ENCODE peak calls at places on chromosomes 7 and 10, in five cellular contexts. One of them, this sample, is unnamed.
A peak's percentile ranks its signal among the peaks of the same experiment; 100 is the strongest.

GRCh38 chr7:29511851-29512250 is 51.8 kb upstream of the PRR15 start:
- DNase-seq in K562: no peak
- DNase-seq in H1: no peak
- DNase-seq in A549: no peak
- DNase-seq in HepG2: no peak
- DNase-seq in this sample: no peak

GRCh38 chr7:42156541-42156865 is 80.5 kb downstream of the GLI3 start:
- DNase-seq in K562: no peak
- DNase-seq in H1: no peak
- DNase-seq in A549: no peak
- DNase-seq in HepG2: no peak
- DNase-seq in this sample: no peak

GRCh38 chr7:2528481-2529095 is 9.0 kb downstream of the LFNG start:
- DNase-seq in K562: no peak
- DNase-seq in H1: no peak
- DNase-seq in A549: no peak
- DNase-seq in HepG2: no peak
- DNase-seq in this sample: no peak

GRCh38 chr10:117684673-117685211 is 142.2 kb downstream of the EMX2 start:
- DNase-seq in K562: peak; percentile 19
- DNase-seq in H1: no peak
- DNase-seq in A549: no peak
- DNase-seq in HepG2: no peak
- DNase-seq in this sample: no peak

GRCh38 chr7:139159900-139160675 is 50.6 kb upstream of the ZC3HAV1 start:
- DNase-seq in K562: no peak
- DNase-seq in H1: no peak
- DNase-seq in A549: no peak
- DNase-seq in HepG2: no peak
- DNase-seq in this sample: peak; percentile 1

GRCh38 chr10:10432306-10433035 is 585.2 kb upstream of the CELF2 start:
- DNase-seq in K562: no peak
- DNase-seq in H1: no peak
- DNase-seq in A549: no peak
- DNase-seq in HepG2: no peak
- DNase-seq in this sample: no peak

GRCh38 chr10:1268856-1269255 is 212.7 kb downstream of the WDR37 start:
- DNase-seq in K562: peak; percentile 43
- DNase-seq in H1: no peak
- DNase-seq in A549: no peak
- DNase-seq in HepG2: no peak
- DNase-seq in this sample: no peak

GRCh38 chr10:133400624-133401424 is 6.9 kb downstream of the MTG1 start:
- DNase-seq in K562: no peak
- DNase-seq in H1: no peak
- DNase-seq in A549: no peak
- DNase-seq in HepG2: no peak
- DNase-seq in this sample: no peak

GRCh38 chr7:132077986-132078385 is 498.3 kb downstream of the PLXNA4 start:
- DNase-seq in K562: no peak
- DNase-seq in H1: no peak
- DNase-seq in A549: no peak
- DNase-seq in HepG2: no peak
- DNase-seq in this sample: no peak

GRCh38 chr10:65941098-65941655 is 984.7 kb upstream of the LRRTM3 start:
- DNase-seq in K562: no peak
- DNase-seq in H1: no peak
- DNase-seq in A549: no peak
- DNase-seq in HepG2: peak; percentile 2
- DNase-seq in this sample: no peak

GRCh38 chr7:50791921-50792341 is 9.2 kb upstream of the GRB10 start:
- DNase-seq in K562: no peak
- DNase-seq in H1: no peak
- DNase-seq in A549: no peak
- DNase-seq in HepG2: peak; percentile 20
- DNase-seq in this sample: no peak

GRCh38 chr10:44706745-44707144 is 204.4 kb upstream of the TMEM72 start:
- DNase-seq in K562: no peak
- DNase-seq in H1: no peak
- DNase-seq in A549: no peak
- DNase-seq in HepG2: no peak
- DNase-seq in this sample: peak; percentile 3

GRCh38 chr7:85185355-85186082 is 1.3 kb downstream of the SEMA3D start:
- DNase-seq in K562: no peak
- DNase-seq in H1: no peak
- DNase-seq in A549: peak; percentile 9
- DNase-seq in HepG2: no peak
- DNase-seq in this sample: no peak

GRCh38 chr7:31794851-31795250 is 107.8 kb downstream of the PPP1R17 start:
- DNase-seq in K562: no peak
- DNase-seq in H1: no peak
- DNase-seq in A549: no peak
- DNase-seq in HepG2: no peak
- DNase-seq in this sample: no peak

GRCh38 chr7:55463863-55464262 is 98.7 kb downstream of the LANCL2 start:
- DNase-seq in K562: no peak
- DNase-seq in H1: no peak
- DNase-seq in A549: no peak
- DNase-seq in HepG2: no peak
- DNase-seq in this sample: no peak

GRCh38 chr7:5700391-5700985 is 81.0 kb downstream of the RNF216 start:
- DNase-seq in K562: no peak
- DNase-seq in H1: no peak
- DNase-seq in A549: no peak
- DNase-seq in HepG2: no peak
- DNase-seq in this sample: no peak

GRCh38 chr7:73615886-73616285 is 8.4 kb downstream of the MLXIPL start:
- DNase-seq in K562: no peak
- DNase-seq in H1: no peak
- DNase-seq in A549: no peak
- DNase-seq in HepG2: no peak
- DNase-seq in this sample: no peak

GRCh38 chr7:116363637-116364432 is 135.7 kb upstream of the CAV2 start:
- DNase-seq in K562: no peak
- DNase-seq in H1: no peak
- DNase-seq in A549: no peak
- DNase-seq in HepG2: no peak
- DNase-seq in this sample: no peak

GRCh38 chr10:99548041-99548530 is 15.3 kb downstream of the NKX2-3 start:
- DNase-seq in K562: no peak
- DNase-seq in H1: no peak
- DNase-seq in A549: peak; percentile 75
- DNase-seq in HepG2: peak; percentile 32
- DNase-seq in this sample: peak; percentile 50

GRCh38 chr7:102469351-102469971 is 4.7 kb downstream of the LRWD1 start:
- DNase-seq in K562: no peak
- DNase-seq in H1: no peak
- DNase-seq in A549: no peak
- DNase-seq in HepG2: no peak
- DNase-seq in this sample: no peak

GRCh38 chr10:101295266-101295665 is 58.7 kb upstream of the BTRC start:
- DNase-seq in K562: no peak
- DNase-seq in H1: no peak
- DNase-seq in A549: no peak
- DNase-seq in HepG2: no peak
- DNase-seq in this sample: no peak

GRCh38 chr10:126904807-126905686 is at the start of gene DOCK1:
- DNase-seq in K562: no peak
- DNase-seq in H1: no peak
- DNase-seq in A549: peak; percentile 82
- DNase-seq in HepG2: peak; percentile 37
- DNase-seq in this sample: peak; percentile 38

GRCh38 chr7:44772440-44772839 is 23.8 kb downstream of the ZMIZ2 start:
- DNase-seq in K562: no peak
- DNase-seq in H1: no peak
- DNase-seq in A549: no peak
- DNase-seq in HepG2: no peak
- DNase-seq in this sample: no peak

GRCh38 chr10:43228783-43229207 is 38.1 kb downstream of the RASGEF1A start:
- DNase-seq in K562: no peak
- DNase-seq in H1: no peak
- DNase-seq in A549: no peak
- DNase-seq in HepG2: no peak
- DNase-seq in this sample: no peak

GRCh38 chr7:149348758-149349369 is 86.9 kb downstream of the ZNF783 start:
- DNase-seq in K562: no peak
- DNase-seq in H1: no peak
- DNase-seq in A549: no peak
- DNase-seq in HepG2: no peak
- DNase-seq in this sample: no peak

GRCh38 chr10:123742751-123743440 is 76.7 kb downstream of the GPR26 start:
- DNase-seq in K562: no peak
- DNase-seq in H1: no peak
- DNase-seq in A549: no peak
- DNase-seq in HepG2: no peak
- DNase-seq in this sample: no peak
- TF ChIP-seq RAD21 in K562: no peak
- TF ChIP-seq RAD21 in H1: peak; percentile 9
- TF ChIP-seq RAD21 in A549: no peak
- TF ChIP-seq RAD21 in HepG2: no peak
- TF ChIP-seq RAD21 in this sample: peak; percentile 16

GRCh38 chr7:152568972-152569371 is 107.0 kb downstream of the XRCC2 start:
- DNase-seq in K562: peak; percentile 49
- DNase-seq in H1: no peak
- DNase-seq in A549: no peak
- DNase-seq in HepG2: no peak
- DNase-seq in this sample: no peak

GRCh38 chr7:152565731-152566130 is 110.2 kb downstream of the XRCC2 start:
- DNase-seq in K562: no peak
- DNase-seq in H1: no peak
- DNase-seq in A549: no peak
- DNase-seq in HepG2: no peak
- DNase-seq in this sample: no peak

GRCh38 chr7:152564656-152565055 is 111.3 kb downstream of the XRCC2 start:
- DNase-seq in K562: no peak
- DNase-seq in H1: no peak
- DNase-seq in A549: no peak
- DNase-seq in HepG2: no peak
- DNase-seq in this sample: no peak
- TF ChIP-seq RAD21 in K562: no peak
- TF ChIP-seq RAD21 in H1: no peak
- TF ChIP-seq RAD21 in A549: no peak
- TF ChIP-seq RAD21 in HepG2: no peak
- TF ChIP-seq RAD21 in this sample: no peak

DNA sequence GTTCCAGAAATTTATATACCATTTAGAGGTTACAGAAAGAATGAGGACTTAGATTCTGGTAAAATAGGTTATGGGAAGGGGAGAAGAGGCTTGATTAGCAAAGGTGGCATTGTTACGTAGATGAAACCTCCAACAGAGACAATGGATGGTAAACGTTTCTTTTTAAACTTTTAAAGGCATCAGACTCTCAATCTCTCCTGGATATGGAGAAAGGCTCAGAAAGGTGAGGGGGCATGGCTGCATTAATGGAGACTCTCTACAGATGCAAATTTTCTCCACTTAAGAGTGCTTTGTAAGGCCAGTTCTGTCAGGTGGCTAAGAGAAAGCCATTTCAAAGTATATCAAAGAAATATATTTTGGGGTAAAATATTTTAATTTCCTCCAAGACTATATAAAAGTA is 240.9 kb upstream of the PTER start:
- DNase-seq in K562: no peak
- DNase-seq in H1: peak; percentile 60
- DNase-seq in A549: no peak
- DNase-seq in HepG2: no peak
- DNase-seq in this sample: no peak
- TF ChIP-seq RAD21 in K562: no peak
- TF ChIP-seq RAD21 in H1: no peak
- TF ChIP-seq RAD21 in A549: no peak
- TF ChIP-seq RAD21 in HepG2: no peak
- TF ChIP-seq RAD21 in this sample: no peak

DNA sequence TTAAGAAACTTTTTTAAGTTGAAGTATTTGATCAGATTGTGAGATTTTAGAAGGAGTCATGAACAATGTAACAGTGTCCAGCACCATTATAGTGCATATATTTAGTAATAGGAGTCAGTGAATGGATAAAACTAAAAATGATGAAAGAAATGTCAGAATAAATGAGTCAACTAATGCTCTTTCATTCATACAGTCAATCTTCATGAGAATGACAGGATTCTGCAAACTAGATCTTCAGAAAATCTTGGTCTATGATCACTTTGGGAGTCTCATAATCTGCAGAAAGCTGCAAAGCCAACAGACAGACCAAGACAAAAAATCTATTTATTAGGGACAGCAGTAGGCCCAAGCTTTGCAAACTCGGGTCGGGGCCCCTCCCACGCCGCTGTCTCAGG is 710 bp downstream of the RNLS start:
- DNase-seq in K562: no peak
- DNase-seq in H1: no peak
- DNase-seq in A549: no peak
- DNase-seq in HepG2: no peak
- DNase-seq in this sample: no peak
- TF ChIP-seq RAD21 in K562: no peak
- TF ChIP-seq RAD21 in H1: no peak
- TF ChIP-seq RAD21 in A549: no peak
- TF ChIP-seq RAD21 in HepG2: no peak
- TF ChIP-seq RAD21 in this sample: no peak

GRCh38 chr10:86316274-86316835 is 50.2 kb downstream of the GRID1 start:
- DNase-seq in K562: no peak
- DNase-seq in H1: no peak
- DNase-seq in A549: no peak
- DNase-seq in HepG2: no peak
- DNase-seq in this sample: no peak

GRCh38 chr10:86315543-86315942 is 51.1 kb downstream of the GRID1 start:
- DNase-seq in K562: no peak
- DNase-seq in H1: no peak
- DNase-seq in A549: no peak
- DNase-seq in HepG2: no peak
- DNase-seq in this sample: no peak

GRCh38 chr10:86316990-86317389 is 49.6 kb downstream of the GRID1 start:
- DNase-seq in K562: no peak
- DNase-seq in H1: no peak
- DNase-seq in A549: no peak
- DNase-seq in HepG2: no peak
- DNase-seq in this sample: no peak

GRCh38 chr10:86319626-86320025 is 47.0 kb downstream of the GRID1 start:
- DNase-seq in K562: no peak
- DNase-seq in H1: no peak
- DNase-seq in A549: no peak
- DNase-seq in HepG2: no peak
- DNase-seq in this sample: no peak

GRCh38 chr10:86317949-86318725 is 48.5 kb downstream of the GRID1 start:
- DNase-seq in K562: no peak
- DNase-seq in H1: no peak
- DNase-seq in A549: no peak
- DNase-seq in HepG2: no peak
- DNase-seq in this sample: no peak
- TF ChIP-seq RAD21 in K562: no peak
- TF ChIP-seq RAD21 in H1: no peak
- TF ChIP-seq RAD21 in A549: no peak
- TF ChIP-seq RAD21 in HepG2: no peak
- TF ChIP-seq RAD21 in this sample: no peak

DNA sequence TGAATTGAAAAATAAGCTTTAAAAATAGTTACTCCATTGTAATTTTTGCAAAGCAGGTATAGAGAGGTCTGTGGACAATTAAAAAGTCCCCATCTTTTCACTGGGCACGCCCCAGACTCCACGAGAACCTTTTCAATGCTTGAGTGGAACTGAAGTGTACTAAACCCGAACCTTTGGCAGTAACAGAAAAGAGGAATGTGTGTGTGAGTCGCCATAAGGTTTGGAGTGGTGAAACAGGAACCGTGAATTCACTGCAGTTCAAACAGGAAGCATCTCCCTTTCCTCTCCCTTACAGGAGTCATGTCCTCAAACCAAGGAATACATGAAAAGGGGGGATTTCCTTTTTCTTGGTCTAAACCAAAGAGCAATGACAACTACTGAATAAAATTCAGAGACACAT is 23.2 kb downstream of the NDUFB2 start:
- DNase-seq in K562: no peak
- DNase-seq in H1: no peak
- DNase-seq in A549: no peak
- DNase-seq in HepG2: no peak
- DNase-seq in this sample: no peak
- TF ChIP-seq RAD21 in K562: no peak
- TF ChIP-seq RAD21 in H1: no peak
- TF ChIP-seq RAD21 in A549: no peak
- TF ChIP-seq RAD21 in HepG2: no peak
- TF ChIP-seq RAD21 in this sample: no peak